ENCODE peak calls at places on chromosome 14, in six cellular contexts. One of them, this sample, is unnamed.

GRCh38 chr14:99968156-99968920 is 96.9 kb upstream of the EVL start:
- DNase-seq in A549: no peak
- DNase-seq in heart right ventricle: no peak
- DNase-seq in cardiac muscle cell: no peak
- DNase-seq in body of pancreas: no peak
- DNase-seq in GM23248: peak; percentile 93
- DNase-seq in this sample: no peak

GRCh38 chr14:78446807-78447206 is 276.6 kb downstream of the NRXN3 start:
- DNase-seq in cardiac muscle cell: peak; percentile 73
- DNase-seq in heart right ventricle: no peak
- DNase-seq in A549: no peak
- DNase-seq in GM23248: peak; percentile 25
- DNase-seq in body of pancreas: no peak
- DNase-seq in this sample: no peak

GRCh38 chr14:72420749-72421452 is 473.0 kb downstream of the DPF3 start:
- DNase-seq in body of pancreas: peak; percentile 66
- DNase-seq in heart right ventricle: peak; percentile 72
- DNase-seq in cardiac muscle cell: peak; percentile 79
- DNase-seq in GM23248: peak; percentile 68
- DNase-seq in A549: peak; percentile 28
- DNase-seq in this sample: peak; percentile 64

GRCh38 chr14:45610303-45610702 is 357.3 kb upstream of the MIS18BP1 start:
- DNase-seq in body of pancreas: no peak
- DNase-seq in cardiac muscle cell: peak; percentile 24
- DNase-seq in A549: no peak
- DNase-seq in GM23248: peak; percentile 27
- DNase-seq in heart right ventricle: no peak
- DNase-seq in this sample: no peak

GRCh38 chr14:38255673-38256357 is at the start of gene CLEC14A:
- DNase-seq in cardiac muscle cell: peak; percentile 5
- DNase-seq in heart right ventricle: peak; percentile 86
- DNase-seq in body of pancreas: peak; percentile 2
- DNase-seq in GM23248: peak; percentile 23
- DNase-seq in A549: no peak
- DNase-seq in this sample: no peak

GRCh38 chr14:96206461-96206860 is 1.8 kb downstream of the BDKRB2 start:
- DNase-seq in body of pancreas: peak; percentile 75
- DNase-seq in GM23248: no peak
- DNase-seq in A549: no peak
- DNase-seq in heart right ventricle: no peak
- DNase-seq in cardiac muscle cell: no peak
- DNase-seq in this sample: no peak

GRCh38 chr14:63203618-63204406 is 431 bp upstream of the RHOJ start:
- DNase-seq in GM23248: peak; percentile 91
- DNase-seq in body of pancreas: peak; percentile 71
- DNase-seq in cardiac muscle cell: peak; percentile 45
- DNase-seq in A549: no peak
- DNase-seq in heart right ventricle: peak; percentile 60
- DNase-seq in this sample: peak; percentile 90

GRCh38 chr14:64639340-64639821 is 64.8 kb upstream of the PLEKHG3 start:
- DNase-seq in A549: no peak
- DNase-seq in heart right ventricle: no peak
- DNase-seq in GM23248: no peak
- DNase-seq in cardiac muscle cell: no peak
- DNase-seq in body of pancreas: no peak
- DNase-seq in this sample: no peak

GRCh38 chr14:23352506-23353432 is at the start of gene SLC22A17:
- DNase-seq in GM23248: peak; percentile 97
- DNase-seq in cardiac muscle cell: peak; percentile 91
- DNase-seq in heart right ventricle: peak; percentile 74
- DNase-seq in body of pancreas: peak; percentile 77
- DNase-seq in A549: peak; percentile 60
- DNase-seq in this sample: peak; percentile 86

GRCh38 chr14:84963518-84963917 is 566.4 kb upstream of the FLRT2 start:
- DNase-seq in A549: no peak
- DNase-seq in body of pancreas: no peak
- DNase-seq in cardiac muscle cell: no peak
- DNase-seq in heart right ventricle: no peak
- DNase-seq in GM23248: no peak
- DNase-seq in this sample: no peak

GRCh38 chr14:86641310-86641709 is 1111.4 kb downstream of the FLRT2 start:
- DNase-seq in heart right ventricle: no peak
- DNase-seq in GM23248: no peak
- DNase-seq in body of pancreas: no peak
- DNase-seq in A549: no peak
- DNase-seq in cardiac muscle cell: no peak
- DNase-seq in this sample: no peak

GRCh38 chr14:33682746-33683145 is 268.1 kb downstream of the EGLN3 start:
- DNase-seq in A549: no peak
- DNase-seq in cardiac muscle cell: no peak
- DNase-seq in GM23248: peak; percentile 90
- DNase-seq in body of pancreas: peak; percentile 34
- DNase-seq in heart right ventricle: peak; percentile 56
- DNase-seq in this sample: peak; percentile 63

GRCh38 chr14:101808020-101808641 is 46.6 kb downstream of the PPP2R5C start:
- DNase-seq in body of pancreas: peak; percentile 72
- DNase-seq in heart right ventricle: no peak
- DNase-seq in cardiac muscle cell: peak; percentile 50
- DNase-seq in GM23248: peak; percentile 16
- DNase-seq in A549: peak; percentile 15
- DNase-seq in this sample: no peak

GRCh38 chr14:104604461-104605449 is at the start of gene TMEM179:
- DNase-seq in body of pancreas: no peak
- DNase-seq in A549: no peak
- DNase-seq in cardiac muscle cell: peak; percentile 89
- DNase-seq in GM23248: peak; percentile 35
- DNase-seq in heart right ventricle: no peak
- DNase-seq in this sample: no peak

GRCh38 chr14:30211326-30211725 is 283.7 kb upstream of the PRKD1 start:
- DNase-seq in GM23248: peak; percentile 52
- DNase-seq in body of pancreas: no peak
- DNase-seq in cardiac muscle cell: no peak
- DNase-seq in heart right ventricle: no peak
- DNase-seq in A549: no peak
- DNase-seq in this sample: no peak

GRCh38 chr14:105364100-105364708 is 34.1 kb upstream of the TEX22 start:
- DNase-seq in cardiac muscle cell: no peak
- DNase-seq in A549: peak; percentile 20
- DNase-seq in GM23248: peak; percentile 93
- DNase-seq in heart right ventricle: peak; percentile 44
- DNase-seq in body of pancreas: no peak
- DNase-seq in this sample: no peak

GRCh38 chr14:104931323-104931770 is 6.7 kb downstream of the PLD4 start:
- DNase-seq in heart right ventricle: no peak
- DNase-seq in A549: no peak
- DNase-seq in cardiac muscle cell: no peak
- DNase-seq in body of pancreas: no peak
- DNase-seq in GM23248: no peak
- DNase-seq in this sample: no peak

GRCh38 chr14:73235531-73236155 is 1.7 kb upstream of the PAPLN start:
- DNase-seq in A549: no peak
- DNase-seq in heart right ventricle: no peak
- DNase-seq in cardiac muscle cell: no peak
- DNase-seq in body of pancreas: no peak
- DNase-seq in GM23248: no peak
- DNase-seq in this sample: no peak

GRCh38 chr14:34496679-34497513 is 34.9 kb upstream of the SPTSSA start:
- DNase-seq in body of pancreas: peak; percentile 62
- DNase-seq in cardiac muscle cell: no peak
- DNase-seq in A549: peak; percentile 98
- DNase-seq in heart right ventricle: peak; percentile 69
- DNase-seq in GM23248: peak; percentile 99
- DNase-seq in this sample: peak; percentile 94

GRCh38 chr14:102088012-102088792 is 1.4 kb upstream of the HSP90AA1 start:
- DNase-seq in heart right ventricle: peak; percentile 52
- DNase-seq in A549: no peak
- DNase-seq in body of pancreas: peak; percentile 54
- DNase-seq in cardiac muscle cell: no peak
- DNase-seq in GM23248: peak; percentile 49
- DNase-seq in this sample: peak; percentile 77

GRCh38 chr14:89673499-89674225 is 256.6 kb upstream of the FOXN3 start:
- DNase-seq in A549: no peak
- DNase-seq in cardiac muscle cell: peak; percentile 11
- DNase-seq in body of pancreas: no peak
- DNase-seq in GM23248: peak; percentile 78
- DNase-seq in heart right ventricle: no peak
- DNase-seq in this sample: no peak

GRCh38 chr14:96638041-96638855 is 136.1 kb downstream of the PAPOLA start:
- DNase-seq in cardiac muscle cell: no peak
- DNase-seq in body of pancreas: no peak
- DNase-seq in A549: no peak
- DNase-seq in heart right ventricle: no peak
- DNase-seq in GM23248: no peak
- DNase-seq in this sample: peak; percentile 32

GRCh38 chr14:78970677-78971076 is 800.5 kb downstream of the NRXN3 start:
- DNase-seq in cardiac muscle cell: no peak
- DNase-seq in body of pancreas: no peak
- DNase-seq in GM23248: no peak
- DNase-seq in A549: no peak
- DNase-seq in heart right ventricle: no peak
- DNase-seq in this sample: no peak

GRCh38 chr14:50813544-50813863 is 17.5 kb downstream of the NIN start:
- DNase-seq in A549: no peak
- DNase-seq in body of pancreas: no peak
- DNase-seq in heart right ventricle: no peak
- DNase-seq in cardiac muscle cell: no peak
- DNase-seq in GM23248: no peak
- DNase-seq in this sample: no peak
- H3K4me3 ChIP-seq in A549: no peak overlapping the region
- H3K4me3 ChIP-seq in body of pancreas: no peak overlapping the region
- H3K4me3 ChIP-seq in heart right ventricle: no peak overlapping the region
- H3K4me3 ChIP-seq in cardiac muscle cell: no peak overlapping the region
- H3K4me3 ChIP-seq in GM23248: no peak overlapping the region
- H3K4me3 ChIP-seq in this sample: no peak overlapping the region

DNA sequence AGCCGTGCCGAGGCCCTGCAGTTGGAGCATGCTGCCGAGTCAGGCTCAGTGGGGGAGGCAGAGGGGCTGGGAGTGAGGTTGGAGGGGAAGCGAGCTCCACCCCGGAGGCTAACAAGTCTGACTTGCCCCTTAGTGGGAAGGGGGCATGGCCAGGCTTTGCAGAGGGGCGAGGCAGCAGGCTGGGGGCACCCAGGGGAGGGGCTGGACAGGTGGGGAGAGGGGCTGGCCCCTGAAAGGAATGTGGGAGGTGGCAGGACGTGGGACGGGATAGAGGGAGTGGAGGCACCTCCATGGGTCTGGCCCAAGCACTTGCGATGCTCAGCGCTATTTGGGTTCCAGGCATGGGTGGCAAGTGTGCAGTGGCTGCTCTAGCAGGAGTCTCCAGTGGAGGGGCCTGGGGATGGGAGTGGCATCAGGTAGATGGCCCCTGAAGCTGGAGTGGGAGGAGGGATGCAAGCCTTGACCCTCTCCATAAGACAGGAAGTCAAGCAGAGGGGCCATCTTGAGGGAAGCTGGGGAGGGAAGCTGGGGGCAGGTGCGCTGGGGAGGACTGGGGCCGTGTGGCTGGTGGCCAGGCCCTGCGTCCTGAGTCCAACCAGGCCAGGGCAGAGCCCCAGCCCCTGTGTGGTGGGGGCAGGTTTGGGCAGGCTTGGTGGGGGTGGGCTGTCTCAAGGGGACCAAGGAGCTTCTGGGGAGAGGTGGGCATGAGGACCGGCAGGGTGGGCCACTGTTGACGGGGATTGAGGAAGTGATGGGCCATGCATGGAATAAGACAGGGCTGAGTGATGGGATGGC is 2.6 kb downstream of the TRMT61A start:
- DNase-seq in A549: no peak
- DNase-seq in body of pancreas: no peak
- DNase-seq in GM23248: no peak
- DNase-seq in cardiac muscle cell: no peak
- DNase-seq in heart right ventricle: no peak
- DNase-seq in this sample: no peak
- H3K27ac ChIP-seq in A549: no peak overlapping the region
- H3K27ac ChIP-seq in body of pancreas: no peak overlapping the region
- H3K27ac ChIP-seq in GM23248: no peak overlapping the region
- H3K27ac ChIP-seq in cardiac muscle cell: no peak overlapping the region
- H3K27ac ChIP-seq in heart right ventricle: no peak overlapping the region
- H3K27ac ChIP-seq in this sample: no peak overlapping the region

GRCh38 chr14:69043007-69043444 is 63.9 kb upstream of the ACTN1 start:
- DNase-seq in A549: no peak
- DNase-seq in cardiac muscle cell: no peak
- DNase-seq in heart right ventricle: peak; percentile 36
- DNase-seq in GM23248: no peak
- DNase-seq in body of pancreas: peak; percentile 72
- DNase-seq in this sample: no peak

GRCh38 chr14:69044296-69044695 is 65.2 kb upstream of the ACTN1 start:
- DNase-seq in heart right ventricle: no peak
- DNase-seq in A549: no peak
- DNase-seq in cardiac muscle cell: no peak
- DNase-seq in body of pancreas: no peak
- DNase-seq in GM23248: no peak
- DNase-seq in this sample: no peak

GRCh38 chr14:69044965-69045555 is 66.0 kb upstream of the ACTN1 start:
- DNase-seq in body of pancreas: no peak
- DNase-seq in A549: no peak
- DNase-seq in cardiac muscle cell: no peak
- DNase-seq in heart right ventricle: peak; percentile 35
- DNase-seq in GM23248: peak; percentile 52
- DNase-seq in this sample: no peak

GRCh38 chr14:69042309-69043006 is 63.4 kb upstream of the ACTN1 start:
- DNase-seq in GM23248: no peak
- DNase-seq in heart right ventricle: no peak
- DNase-seq in cardiac muscle cell: no peak
- DNase-seq in body of pancreas: no peak
- DNase-seq in A549: no peak
- DNase-seq in this sample: no peak

GRCh38 chr14:69043598-69044267 is 64.6 kb upstream of the ACTN1 start:
- DNase-seq in cardiac muscle cell: no peak
- DNase-seq in GM23248: peak; percentile 85
- DNase-seq in heart right ventricle: peak; percentile 15
- DNase-seq in body of pancreas: peak; percentile 52
- DNase-seq in A549: no peak
- DNase-seq in this sample: peak; percentile 71
- H3K4me1 ChIP-seq in cardiac muscle cell: peaks cover 11% of the 10 kb centered on the region
- H3K4me1 ChIP-seq in GM23248: peaks cover 49% of the 10 kb centered on the region
- H3K4me1 ChIP-seq in heart right ventricle: peaks cover 50% of the 10 kb centered on the region
- H3K4me1 ChIP-seq in body of pancreas: peaks cover 34% of the 10 kb centered on the region
- H3K4me1 ChIP-seq in A549: peaks cover 13% of the 10 kb centered on the region
- H3K4me1 ChIP-seq in this sample: peaks cover 65% of the 10 kb centered on the region

GRCh38 chr14:67533754-67534085 is 630 bp downstream of the PLEKHH1 start:
- DNase-seq in body of pancreas: peak; percentile 46
- DNase-seq in A549: no peak
- DNase-seq in cardiac muscle cell: peak; percentile 28
- DNase-seq in heart right ventricle: no peak
- DNase-seq in GM23248: no peak
- DNase-seq in this sample: no peak

GRCh38 chr14:67536087-67536486 is 3.0 kb downstream of the PLEKHH1 start:
- DNase-seq in cardiac muscle cell: no peak
- DNase-seq in heart right ventricle: no peak
- DNase-seq in body of pancreas: no peak
- DNase-seq in A549: no peak
- DNase-seq in GM23248: no peak
- DNase-seq in this sample: no peak

GRCh38 chr14:67532998-67533753 is at the start of gene PLEKHH1:
- DNase-seq in A549: peak; percentile 87
- DNase-seq in GM23248: peak; percentile 87
- DNase-seq in heart right ventricle: peak; percentile 79
- DNase-seq in body of pancreas: peak; percentile 92
- DNase-seq in cardiac muscle cell: peak; percentile 87
- DNase-seq in this sample: peak; percentile 68

GRCh38 chr14:67529947-67530935 is 2.8 kb upstream of the PLEKHH1 start:
- DNase-seq in GM23248: no peak
- DNase-seq in cardiac muscle cell: no peak
- DNase-seq in A549: no peak
- DNase-seq in body of pancreas: no peak
- DNase-seq in heart right ventricle: no peak
- DNase-seq in this sample: no peak

GRCh38 chr14:67532606-67532997 is 488 bp upstream of the PLEKHH1 start:
- DNase-seq in cardiac muscle cell: no peak
- DNase-seq in body of pancreas: no peak
- DNase-seq in GM23248: no peak
- DNase-seq in heart right ventricle: no peak
- DNase-seq in A549: no peak
- DNase-seq in this sample: no peak
- H3K4me3 ChIP-seq in cardiac muscle cell: peak overlapping the region; percentile 74
- H3K4me3 ChIP-seq in body of pancreas: peak overlapping the region; percentile 42
- H3K4me3 ChIP-seq in GM23248: peak overlapping the region; percentile 88
- H3K4me3 ChIP-seq in heart right ventricle: peak overlapping the region; percentile 42
- H3K4me3 ChIP-seq in A549: peak overlapping the region; percentile 83
- H3K4me3 ChIP-seq in this sample: peak overlapping the region; percentile 75